ENCODE peak calls at places on chromosomes 5 and 9, in four cellular contexts. T is fibroblast of gingiva; S is effector memory CD8-positive, alpha-beta T cell; G is LHCN-M2. R is an unnamed sample.

GRCh38 chr5:135578685-135579341 is at the start of gene CXCL14:
- DNase-seq in T (peak), S (no peak), G (peak), R (no peak)

GRCh38 chr5:165999693-166000092 is 2291.8 kb upstream of the WWC1 start:
- DNase-seq in T (no peak), S (no peak), G (no peak), R (no peak)

GRCh38 chr5:148976569-148977321 is 86.1 kb downstream of the SH3TC2 start:
- DNase-seq in T (peak), S (no peak), G (peak), R (no peak)

GRCh38 chr9:80410106-80410505 is 838.3 kb downstream of the TLE4 start:
- DNase-seq in T (peak), S (no peak), G (no peak), R (no peak)

GRCh38 chr5:66828551-66829421 is 232.6 kb downstream of the MAST4 start:
- DNase-seq in T (peak), S (peak), G (peak), R (no peak)

GRCh38 chr9:91978739-91979414 is 28.8 kb upstream of the ROR2 start:
- DNase-seq in T (peak), S (no peak), G (peak), R (no peak)

GRCh38 chr9:89313842-89314241 is 2.8 kb downstream of the CKS2 start:
- DNase-seq in T (no peak), S (no peak), G (peak), R (no peak)

GRCh38 chr5:78360674-78361225 is 333 bp downstream of the SCAMP1 start:
- DNase-seq in T (no peak), S (peak), G (no peak), R (no peak)

GRCh38 chr5:68740204-68740910 is 353.5 kb upstream of the SLC30A5 start:
- DNase-seq in T (no peak), S (no peak), G (peak), R (no peak)

GRCh38 chr5:136001531-136001930 is 27.3 kb upstream of the TGFBI start:
- DNase-seq in T (peak), S (no peak), G (no peak), R (no peak)

GRCh38 chr9:94870793-94871558 is 144.5 kb downstream of the AOPEP start:
- DNase-seq in T (no peak), S (peak), G (peak), R (no peak)

GRCh38 chr9:95444160-95444559 is 72.6 kb downstream of the PTCH1 start:
- DNase-seq in T (no peak), S (no peak), G (no peak), R (no peak)

GRCh38 chr9:80550181-80550580 is 978.4 kb downstream of the TLE4 start:
- DNase-seq in T (no peak), S (no peak), G (no peak), R (no peak)